ENCODE peak calls at places on chromosome 9, in four cellular contexts. One of them, this sample, is unnamed.

GRCh38 chr9:127088724-127089615 is 33.5 kb downstream of the ANGPTL2 start:
- DNase-seq in cardiac muscle cell: no peak
- DNase-seq in cardiac fibroblast: no peak
- DNase-seq in brain microvascular endothelial cell: no peak
- DNase-seq in this sample: no peak

GRCh38 chr9:107425110-107426025 is 64.2 kb downstream of the KLF4 start:
- DNase-seq in cardiac muscle cell: peak
- DNase-seq in cardiac fibroblast: peak
- DNase-seq in brain microvascular endothelial cell: peak
- DNase-seq in this sample: no peak

GRCh38 chr9:74940600-74940999 is 12.1 kb downstream of the C9orf40 start:
- DNase-seq in cardiac muscle cell: no peak
- DNase-seq in cardiac fibroblast: peak
- DNase-seq in brain microvascular endothelial cell: no peak
- DNase-seq in this sample: peak

GRCh38 chr9:69104830-69105527 is 69.1 kb upstream of the TJP2 start:
- DNase-seq in cardiac muscle cell: no peak
- DNase-seq in cardiac fibroblast: no peak
- DNase-seq in brain microvascular endothelial cell: no peak
- DNase-seq in this sample: no peak

GRCh38 chr9:137254624-137255447 is at the start of gene NELFB:
- DNase-seq in cardiac muscle cell: peak
- DNase-seq in cardiac fibroblast: peak
- DNase-seq in brain microvascular endothelial cell: peak
- DNase-seq in this sample: peak

GRCh38 chr9:104856413-104856941 is 71.5 kb downstream of the ABCA1 start:
- DNase-seq in cardiac muscle cell: peak
- DNase-seq in cardiac fibroblast: no peak
- DNase-seq in brain microvascular endothelial cell: no peak
- DNase-seq in this sample: no peak

GRCh38 chr9:121876658-121877271 is 216.3 kb downstream of the TTLL11 start:
- DNase-seq in cardiac muscle cell: peak
- DNase-seq in cardiac fibroblast: peak
- DNase-seq in brain microvascular endothelial cell: peak
- DNase-seq in this sample: peak

GRCh38 chr9:77212801-77213200 is 35.5 kb downstream of the VPS13A start:
- DNase-seq in cardiac muscle cell: no peak
- DNase-seq in cardiac fibroblast: no peak
- DNase-seq in brain microvascular endothelial cell: no peak
- DNase-seq in this sample: no peak

GRCh38 chr9:75175395-75175794 is 87.1 kb downstream of the OSTF1 start:
- DNase-seq in cardiac muscle cell: no peak
- DNase-seq in cardiac fibroblast: no peak
- DNase-seq in brain microvascular endothelial cell: no peak
- DNase-seq in this sample: no peak

GRCh38 chr9:84759300-84759750 is 89.8 kb downstream of the NTRK2 start:
- DNase-seq in cardiac muscle cell: no peak
- DNase-seq in cardiac fibroblast: no peak
- DNase-seq in brain microvascular endothelial cell: no peak
- DNase-seq in this sample: no peak

GRCh38 chr9:79615038-79615437 is 43.3 kb downstream of the TLE4 start:
- DNase-seq in cardiac muscle cell: no peak
- DNase-seq in cardiac fibroblast: no peak
- DNase-seq in brain microvascular endothelial cell: no peak
- DNase-seq in this sample: no peak

GRCh38 chr9:22244141-22245011 is 202.2 kb upstream of the DMRTA1 start:
- DNase-seq in cardiac muscle cell: peak
- DNase-seq in cardiac fibroblast: peak
- DNase-seq in brain microvascular endothelial cell: peak
- DNase-seq in this sample: peak

GRCh38 chr9:85224729-85225128 is 517.0 kb downstream of the AGTPBP1 start:
- DNase-seq in cardiac muscle cell: peak
- DNase-seq in cardiac fibroblast: peak
- DNase-seq in brain microvascular endothelial cell: peak
- DNase-seq in this sample: peak

GRCh38 chr9:131594906-131595675 is 49.8 kb downstream of the PRRT1B start:
- DNase-seq in cardiac muscle cell: no peak
- DNase-seq in cardiac fibroblast: no peak
- DNase-seq in brain microvascular endothelial cell: no peak
- DNase-seq in this sample: no peak

GRCh38 chr9:69145148-69145547 is 28.9 kb upstream of the TJP2 start:
- DNase-seq in cardiac muscle cell: no peak
- DNase-seq in cardiac fibroblast: no peak
- DNase-seq in brain microvascular endothelial cell: no peak
- DNase-seq in this sample: peak

GRCh38 chr9:109250311-109250741 is 70.5 kb downstream of the EPB41L4B start:
- DNase-seq in cardiac muscle cell: no peak
- DNase-seq in cardiac fibroblast: no peak
- DNase-seq in brain microvascular endothelial cell: no peak
- DNase-seq in this sample: no peak

GRCh38 chr9:27485158-27485557 is 38.9 kb upstream of the IFNK start:
- DNase-seq in cardiac muscle cell: no peak
- DNase-seq in cardiac fibroblast: no peak
- DNase-seq in brain microvascular endothelial cell: no peak
- DNase-seq in this sample: no peak

GRCh38 chr9:37333288-37333687 is 89.2 kb upstream of the GRHPR start:
- DNase-seq in cardiac muscle cell: no peak
- DNase-seq in cardiac fibroblast: no peak
- DNase-seq in brain microvascular endothelial cell: no peak
- DNase-seq in this sample: no peak
- TF ChIP-seq CTCF in cardiac muscle cell: peak
- TF ChIP-seq CTCF in cardiac fibroblast: peak
- TF ChIP-seq CTCF in brain microvascular endothelial cell: no peak
- TF ChIP-seq CTCF in this sample: peak

GRCh38 chr9:133347515-133347984 is 381 bp downstream of the MED22 start:
- DNase-seq in cardiac muscle cell: no peak
- DNase-seq in cardiac fibroblast: peak
- DNase-seq in brain microvascular endothelial cell: no peak
- DNase-seq in this sample: no peak
- TF ChIP-seq CTCF in cardiac muscle cell: no peak
- TF ChIP-seq CTCF in cardiac fibroblast: no peak
- TF ChIP-seq CTCF in brain microvascular endothelial cell: no peak
- TF ChIP-seq CTCF in this sample: peak

DNA sequence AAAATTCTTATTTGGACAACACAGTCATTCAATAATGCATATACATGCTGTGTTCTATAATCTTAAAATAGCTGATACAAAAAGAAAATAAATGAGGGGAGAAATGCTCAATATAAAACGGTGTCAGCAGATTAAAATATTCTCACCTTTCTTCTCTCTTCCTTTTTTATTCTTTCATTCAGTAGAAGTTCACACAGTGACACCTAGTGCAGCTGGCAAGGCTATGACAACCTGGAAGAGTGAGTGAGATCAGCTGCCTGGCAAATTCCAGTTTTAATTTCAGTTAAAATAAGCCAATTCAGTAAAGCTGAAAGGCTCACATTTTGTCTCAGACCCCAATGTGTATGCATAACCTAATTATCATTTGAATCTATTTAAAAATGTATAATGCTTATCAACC is 150.3 kb downstream of the RASEF start:
- DNase-seq in cardiac muscle cell: no peak
- DNase-seq in cardiac fibroblast: no peak
- DNase-seq in brain microvascular endothelial cell: no peak
- DNase-seq in this sample: no peak
- TF ChIP-seq CTCF in cardiac muscle cell: no peak
- TF ChIP-seq CTCF in cardiac fibroblast: no peak
- TF ChIP-seq CTCF in brain microvascular endothelial cell: peak
- TF ChIP-seq CTCF in this sample: no peak

GRCh38 chr9:34375901-34376595 is 650 bp downstream of the MYORG start:
- DNase-seq in cardiac muscle cell: no peak
- DNase-seq in cardiac fibroblast: no peak
- DNase-seq in brain microvascular endothelial cell: no peak
- DNase-seq in this sample: no peak
- TF ChIP-seq CTCF in cardiac muscle cell: peak
- TF ChIP-seq CTCF in cardiac fibroblast: no peak
- TF ChIP-seq CTCF in brain microvascular endothelial cell: peak
- TF ChIP-seq CTCF in this sample: no peak

GRCh38 chr9:100322954-100323536 is 29.7 kb downstream of the TEX10 start:
- DNase-seq in cardiac muscle cell: peak
- DNase-seq in cardiac fibroblast: peak
- DNase-seq in brain microvascular endothelial cell: peak
- DNase-seq in this sample: peak

GRCh38 chr9:100324594-100325200 is 28.0 kb downstream of the TEX10 start:
- DNase-seq in cardiac muscle cell: peak
- DNase-seq in cardiac fibroblast: peak
- DNase-seq in brain microvascular endothelial cell: no peak
- DNase-seq in this sample: peak
- TF ChIP-seq CTCF in cardiac muscle cell: peak
- TF ChIP-seq CTCF in cardiac fibroblast: peak
- TF ChIP-seq CTCF in brain microvascular endothelial cell: no peak
- TF ChIP-seq CTCF in this sample: peak

GRCh38 chr9:4382722-4383317 is 83.0 kb upstream of the GLIS3 start:
- DNase-seq in cardiac muscle cell: peak
- DNase-seq in cardiac fibroblast: peak
- DNase-seq in brain microvascular endothelial cell: peak
- DNase-seq in this sample: peak
- TF ChIP-seq CTCF in cardiac muscle cell: peak
- TF ChIP-seq CTCF in cardiac fibroblast: peak
- TF ChIP-seq CTCF in brain microvascular endothelial cell: peak
- TF ChIP-seq CTCF in this sample: peak

DNA sequence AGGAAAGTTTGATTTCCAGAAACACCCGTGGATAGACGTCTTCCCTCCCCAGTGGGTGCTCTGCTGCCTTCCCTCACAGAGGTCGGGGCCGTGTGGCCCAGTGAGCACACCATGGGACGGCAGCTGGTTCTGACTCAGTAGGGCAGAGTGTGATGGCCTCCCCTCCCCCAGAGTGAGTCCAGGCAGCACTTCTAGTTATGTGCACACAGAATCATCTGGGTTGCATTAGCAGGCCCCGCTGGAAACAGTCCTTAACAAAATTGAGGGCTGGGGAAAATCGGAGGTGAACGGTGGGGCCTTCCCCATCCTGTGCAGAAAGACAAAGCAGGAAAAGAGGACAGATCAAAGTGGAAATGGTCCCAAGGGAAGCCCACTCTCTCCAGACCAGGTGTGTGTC is 201.3 kb downstream of the AOPEP start:
- DNase-seq in cardiac muscle cell: no peak
- DNase-seq in cardiac fibroblast: no peak
- DNase-seq in brain microvascular endothelial cell: no peak
- DNase-seq in this sample: no peak
- TF ChIP-seq CTCF in cardiac muscle cell: no peak
- TF ChIP-seq CTCF in cardiac fibroblast: no peak
- TF ChIP-seq CTCF in brain microvascular endothelial cell: no peak
- TF ChIP-seq CTCF in this sample: no peak

This sample was measured in HFFc6.